ENCODE peak calls at places on chromosomes 7 and 10, in eight cellular contexts. F is cardiac fibroblast; M is WTC11; E is activated T-helper 9 cell treated with anti-CD3 and anti-CD28 coated beads, Interleukin-2, amount 50 U/mL, for 16 hours; C is AG04449; K is endothelial cell; P is stimulated activated CD8-positive, alpha-beta memory T cell treated with anti-CD3 and anti-CD28 coated beads, Interleukin-12 subunit alpha, Interleukin-12 subunit beta, amount 100 ng/mL, for 4 hours; O is HFF-Myc. N is an unnamed sample.

GRCh38 chr7:94240902-94241301 is 153.8 kb upstream of the COL1A2 start:
- DNase-seq in F (no peak), M (no peak), E (no peak), C (no peak), K (no peak), P (no peak), O (no peak), N (no peak)

GRCh38 chr10:3902054-3902808 is 117.2 kb upstream of the KLF6 start:
- DNase-seq in F (peak; percentile 35), M (no peak), E (peak; percentile 34), C (no peak), K (no peak), P (no peak), O (no peak), N (no peak)

GRCh38 chr7:140084972-140085371 is 22.2 kb upstream of the PARP12 start:
- DNase-seq in F (no peak), M (no peak), E (peak; percentile 27), C (no peak), K (no peak), P (no peak), O (no peak), N (no peak)

GRCh38 chr10:97069576-97070362 is 116.0 kb downstream of the SLIT1 start:
- DNase-seq in F (peak; percentile 64), M (no peak), E (peak; percentile 12), C (no peak), K (no peak), P (no peak), O (peak; percentile 17), N (no peak)

GRCh38 chr10:58588673-58589265 is 76.1 kb downstream of the BICC1 start:
- DNase-seq in F (no peak), M (peak; percentile 69), E (no peak), C (no peak), K (peak; percentile 8), P (no peak), O (no peak), N (no peak)

GRCh38 chr10:3046941-3047621 is 20.3 kb upstream of the PFKP start:
- DNase-seq in F (peak; percentile 19), M (no peak), E (no peak), C (no peak), K (no peak), P (no peak), O (no peak), N (no peak)

GRCh38 chr10:76428541-76429330 is 997.3 kb downstream of the LRMDA start:
- DNase-seq in F (peak; percentile 91), M (no peak), E (no peak), C (peak; percentile 85), K (no peak), P (no peak), O (peak; percentile 85), N (no peak)

GRCh38 chr10:91709394-91709798 is 76.5 kb upstream of the PPP1R3C start:
- DNase-seq in F (peak; percentile 31), M (no peak), E (no peak), C (no peak), K (no peak), P (no peak), O (no peak), N (no peak)

GRCh38 chr10:79239275-79239779 is 107.9 kb upstream of the PPIF start:
- DNase-seq in F (peak; percentile 49), M (no peak), E (no peak), C (no peak), K (no peak), P (no peak), O (no peak), N (peak; percentile 58)

GRCh38 chr7:88789480-88790064 is 6.0 kb downstream of the TEX47 start:
- DNase-seq in F (peak; percentile 50), M (no peak), E (no peak), C (no peak), K (no peak), P (no peak), O (no peak), N (peak; percentile 7)

GRCh38 chr7:14125998-14126397 is 136.5 kb upstream of the ETV1 start:
- DNase-seq in F (peak; percentile 15), M (no peak), E (no peak), C (no peak), K (no peak), P (no peak), O (no peak), N (no peak)